ENCODE peak calls at places on chromosomes 3 and 15, in ten cellular contexts. R is fibroblast of the conjunctiva; T is kidney tubule cell; Q is GM04504; I is stimulated activated CD4-positive, alpha-beta T cell treated with anti-CD3 and anti-CD28 coated beads, Interleukin-4, amount 100 ng/mL, for 1 hour; H is NCI-H1092 treated with DMSO at 0.1 percent for 48 hours; P is psoas muscle; S is HCEC 1CT; U is HFFc6; M is SW480. Z is an unnamed sample.

GRCh38 chr3:100197876-100198275 is 62.9 kb upstream of the TBC1D23 start:
- DNase-seq in R (no peak), T (no peak), Q (no peak), I (no peak), H (no peak), P (no peak), S (no peak), U (no peak), M (no peak), Z (no peak)

GRCh38 chr3:39396690-39397089 is 9.8 kb upstream of the RPSA start:
- DNase-seq in R (no peak), T (no peak), Q (no peak), I (no peak), H (no peak), P (no peak), S (no peak), U (no peak), M (no peak), Z (no peak)

GRCh38 chr3:185519021-185519420 is 20.2 kb upstream of the TMEM41A start:
- DNase-seq in R (no peak), T (no peak), Q (no peak), I (no peak), H (peak), P (no peak), S (no peak), U (no peak), M (peak), Z (no peak)

GRCh38 chr15:77069521-77070121 is 1.3 kb downstream of the TSPAN3 start:
- DNase-seq in R (no peak), T (peak), Q (no peak), I (no peak), H (no peak), P (no peak), S (no peak), U (no peak), M (no peak), Z (no peak)

GRCh38 chr3:49158108-49158709 is 7.9 kb downstream of the CCDC71 start:
- DNase-seq in R (no peak), T (peak), Q (no peak), I (peak), H (peak), P (no peak), S (no peak), U (no peak), M (peak), Z (no peak)

GRCh38 chr3:70890085-70890484 is 577.6 kb upstream of the MDFIC2 start:
- DNase-seq in R (no peak), T (no peak), Q (no peak), I (no peak), H (no peak), P (no peak), S (no peak), U (no peak), M (no peak), Z (no peak)

GRCh38 chr3:174855002-174855401 is 4.1 kb upstream of the NAALADL2 start:
- DNase-seq in R (no peak), T (no peak), Q (no peak), I (no peak), H (no peak), P (no peak), S (no peak), U (no peak), M (no peak), Z (no peak)

GRCh38 chr15:30042556-30042955 is 40.2 kb upstream of the GOLGA8J start:
- DNase-seq in R (no peak), T (peak), Q (no peak), I (no peak), H (no peak), P (no peak), S (no peak), U (no peak), M (no peak), Z (no peak)

GRCh38 chr3:133943639-133944131 is 48.0 kb upstream of the RAB6B start:
- DNase-seq in R (no peak), T (peak), Q (no peak), I (no peak), H (no peak), P (no peak), S (peak), U (peak), M (peak), Z (no peak)

GRCh38 chr15:66746231-66746605 is 44.2 kb downstream of the SMAD6 start:
- DNase-seq in R (no peak), T (no peak), Q (no peak), I (no peak), H (no peak), P (no peak), S (no peak), U (no peak), M (no peak), Z (no peak)

GRCh38 chr15:77010312-77010686 is 15.4 kb downstream of the PSTPIP1 start:
- DNase-seq in R (no peak), T (no peak), Q (no peak), I (no peak), H (no peak), P (no peak), S (no peak), U (no peak), M (no peak), Z (no peak)

GRCh38 chr3:177037241-177037640 is 160.0 kb downstream of the TBL1XR1 start:
- DNase-seq in R (no peak), T (no peak), Q (no peak), I (peak), H (no peak), P (no peak), S (no peak), U (no peak), M (no peak), Z (no peak)

GRCh38 chr3:197692641-197693040 is 44.1 kb downstream of the RUBCN start:
- DNase-seq in R (no peak), T (no peak), Q (peak), I (no peak), H (no peak), P (no peak), S (peak), U (no peak), M (no peak), Z (no peak)

GRCh38 chr3:112117415-112117814 is 15.6 kb downstream of the GCSAM start:
- DNase-seq in R (no peak), T (no peak), Q (no peak), I (no peak), H (no peak), P (no peak), S (no peak), U (no peak), M (no peak), Z (no peak)

GRCh38 chr15:25687276-25687675 is 175.9 kb downstream of the ATP10A start:
- DNase-seq in R (no peak), T (no peak), Q (no peak), I (no peak), H (no peak), P (no peak), S (no peak), U (no peak), M (no peak), Z (no peak)

GRCh38 chr3:10808130-10808735 is 7.8 kb upstream of the SLC6A11 start:
- DNase-seq in R (no peak), T (no peak), Q (no peak), I (no peak), H (no peak), P (no peak), S (no peak), U (no peak), M (no peak), Z (no peak)